ENCODE peak calls at places on chromosomes 13 and 19, in six cellular contexts. P, O, R, Y, B and D are unnamed samples.
A peak's percentile ranks its signal among the peaks of the same experiment; 100 is the strongest.

GRCh38 chr19:8224394-8225145 is 15.4 kb downstream of the CERS4 start:
- DNase-seq in P (no peak), O (peak; percentile 68), R (no peak), Y (no peak), B (no peak), D (no peak)

GRCh38 chr19:291561-292280 is 518 bp upstream of the PLPP2 start:
- DNase-seq in P (peak; percentile 55), O (no peak), R (no peak), Y (no peak), B (no peak), D (peak; percentile 34)

GRCh38 chr19:18399008-18399407 is 1.6 kb upstream of the LRRC25 start:
- DNase-seq in P (peak; percentile 60), O (no peak), R (no peak), Y (no peak), B (peak; percentile 87), D (peak; percentile 62)

GRCh38 chr13:52750713-52751112 is 11.1 kb upstream of the CNMD start:
- DNase-seq in P (no peak), O (no peak), R (no peak), Y (no peak), B (no peak), D (no peak)

GRCh38 chr13:27151798-27152599 is 19.6 kb downstream of the USP12 start:
- DNase-seq in P (no peak), O (no peak), R (no peak), Y (no peak), B (peak; percentile 29), D (no peak)

GRCh38 chr19:48755787-48756674 is 707 bp downstream of the FGF21 start:
- DNase-seq in P (no peak), O (no peak), R (no peak), Y (no peak), B (no peak), D (no peak)

GRCh38 chr13:93298741-93299140 is 72.1 kb downstream of the GPC6 start:
- DNase-seq in P (no peak), O (no peak), R (no peak), Y (no peak), B (peak; percentile 45), D (no peak)

GRCh38 chr13:66665991-66666390 is 564.1 kb downstream of the PCDH9 start:
- DNase-seq in P (no peak), O (peak; percentile 27), R (no peak), Y (no peak), B (peak; percentile 88), D (no peak)

GRCh38 chr19:5539431-5539833 is 28.3 kb downstream of the TINCR start:
- DNase-seq in P (no peak), O (no peak), R (no peak), Y (no peak), B (no peak), D (no peak)

GRCh38 chr13:109844396-109844795 is 58.0 kb upstream of the IRS2 start:
- DNase-seq in P (no peak), O (no peak), R (no peak), Y (no peak), B (peak; percentile 73), D (no peak)

GRCh38 chr13:50123515-50123861 is 108.2 kb downstream of the KCNRG start:
- DNase-seq in P (no peak), O (no peak), R (no peak), Y (no peak), B (no peak), D (no peak)

GRCh38 chr13:42594577-42595571 is 20.9 kb downstream of the TNFSF11 start:
- DNase-seq in P (peak; percentile 52), O (no peak), R (no peak), Y (no peak), B (peak; percentile 66), D (peak; percentile 55)

GRCh38 chr19:48319647-48320537 is 5.5 kb upstream of the EMP3 start:
- DNase-seq in P (peak; percentile 91), O (peak; percentile 82), R (peak; percentile 88), Y (peak; percentile 52), B (peak; percentile 75), D (peak; percentile 92)

GRCh38 chr13:65468628-65469027 is 1761.5 kb downstream of the PCDH9 start:
- DNase-seq in P (no peak), O (no peak), R (no peak), Y (no peak), B (peak; percentile 46), D (no peak)

GRCh38 chr13:60143775-60144174 is 20.0 kb downstream of the DIAPH3 start:
- DNase-seq in P (no peak), O (no peak), R (no peak), Y (no peak), B (no peak), D (no peak)

GRCh38 chr13:60146491-60146890 is 17.2 kb downstream of the DIAPH3 start:
- DNase-seq in P (no peak), O (no peak), R (no peak), Y (no peak), B (peak; percentile 49), D (no peak)

GRCh38 chr13:60148918-60149317 is 14.8 kb downstream of the DIAPH3 start:
- DNase-seq in P (no peak), O (no peak), R (no peak), Y (no peak), B (no peak), D (no peak)

GRCh38 chr13:60150538-60150937 is 13.2 kb downstream of the DIAPH3 start:
- DNase-seq in P (no peak), O (no peak), R (no peak), Y (no peak), B (no peak), D (no peak)

DNA sequence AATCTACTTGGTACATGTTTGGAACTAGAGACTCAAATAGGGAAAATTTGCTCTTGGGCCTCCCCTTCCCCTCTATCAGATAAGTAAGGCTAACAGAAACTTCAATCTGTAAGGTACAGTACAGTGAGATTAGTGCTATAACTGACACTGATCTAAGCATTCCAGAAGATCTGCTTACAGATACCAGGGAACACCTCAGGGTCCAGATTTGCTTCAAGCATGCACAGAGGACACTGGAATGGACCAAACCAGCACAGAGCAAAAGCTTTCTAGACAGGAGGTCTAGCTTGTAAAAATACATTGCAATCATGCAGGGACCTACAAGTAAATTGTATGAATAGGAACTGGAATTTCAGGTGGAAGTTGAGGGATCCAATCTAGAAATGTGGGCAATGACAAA is 16.4 kb downstream of the DIAPH3 start:
- DNase-seq in P (no peak), O (no peak), R (no peak), Y (no peak), B (no peak), D (no peak)
- TF ChIP-seq CTCF in P (no peak), O (no peak), R (no peak), Y (no peak), B (no peak), D (no peak)

DNA sequence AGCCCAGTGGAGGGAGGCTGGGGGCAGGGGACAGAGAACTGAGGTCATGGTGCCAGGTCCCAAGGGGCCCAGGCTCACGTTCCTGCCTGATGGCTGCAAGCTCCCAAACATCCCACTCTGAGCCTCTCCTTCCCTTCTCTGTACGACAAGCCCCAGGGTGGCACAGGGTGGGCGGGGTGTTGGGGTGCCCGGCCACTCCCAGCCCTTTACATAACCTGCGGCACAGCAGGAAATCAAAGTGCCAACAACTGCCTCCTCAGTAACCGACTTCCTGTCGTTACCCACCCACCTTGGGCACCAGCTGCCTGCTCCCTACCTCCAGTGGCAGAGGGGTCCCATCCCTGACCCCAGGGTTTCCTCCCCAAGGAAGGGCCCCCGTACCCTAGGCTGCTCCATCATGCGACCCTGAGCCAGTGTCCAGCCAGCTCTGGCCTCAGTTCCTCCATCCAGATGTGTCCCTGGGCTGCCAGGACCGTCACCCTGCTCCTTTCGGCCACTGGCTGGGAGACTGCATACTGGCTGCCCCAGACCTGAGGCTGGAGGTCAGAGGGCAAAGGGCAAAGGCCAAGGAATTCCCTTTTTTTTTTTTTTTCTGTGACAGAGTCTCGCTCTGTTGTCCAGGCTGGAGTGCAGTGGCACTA is 27.7 kb upstream of the NFIC start:
- DNase-seq in P (peak; percentile 89), O (no peak), R (peak; percentile 93), Y (no peak), B (no peak), D (peak; percentile 84)
- H3K27ac ChIP-seq in P (peak overlapping the region; percentile 97), O (no peak overlapping the region), R (peak overlapping the region; percentile 96), Y (peak overlapping the region; percentile 99), B (no peak overlapping the region), D (peak overlapping the region; percentile 72)

GRCh38 chr19:29964171-29964570 is 22.1 kb downstream of the URI1 start:
- DNase-seq in P (no peak), O (no peak), R (no peak), Y (no peak), B (peak; percentile 47), D (no peak)

GRCh38 chr19:29965529-29965928 is 23.5 kb downstream of the URI1 start:
- DNase-seq in P (no peak), O (no peak), R (no peak), Y (no peak), B (peak; percentile 88), D (no peak)

GRCh38 chr19:29967623-29968022 is 25.6 kb downstream of the URI1 start:
- DNase-seq in P (no peak), O (no peak), R (no peak), Y (no peak), B (peak; percentile 37), D (no peak)

GRCh38 chr19:29963576-29963975 is 21.5 kb downstream of the URI1 start:
- DNase-seq in P (no peak), O (no peak), R (no peak), Y (no peak), B (no peak), D (no peak)

DNA sequence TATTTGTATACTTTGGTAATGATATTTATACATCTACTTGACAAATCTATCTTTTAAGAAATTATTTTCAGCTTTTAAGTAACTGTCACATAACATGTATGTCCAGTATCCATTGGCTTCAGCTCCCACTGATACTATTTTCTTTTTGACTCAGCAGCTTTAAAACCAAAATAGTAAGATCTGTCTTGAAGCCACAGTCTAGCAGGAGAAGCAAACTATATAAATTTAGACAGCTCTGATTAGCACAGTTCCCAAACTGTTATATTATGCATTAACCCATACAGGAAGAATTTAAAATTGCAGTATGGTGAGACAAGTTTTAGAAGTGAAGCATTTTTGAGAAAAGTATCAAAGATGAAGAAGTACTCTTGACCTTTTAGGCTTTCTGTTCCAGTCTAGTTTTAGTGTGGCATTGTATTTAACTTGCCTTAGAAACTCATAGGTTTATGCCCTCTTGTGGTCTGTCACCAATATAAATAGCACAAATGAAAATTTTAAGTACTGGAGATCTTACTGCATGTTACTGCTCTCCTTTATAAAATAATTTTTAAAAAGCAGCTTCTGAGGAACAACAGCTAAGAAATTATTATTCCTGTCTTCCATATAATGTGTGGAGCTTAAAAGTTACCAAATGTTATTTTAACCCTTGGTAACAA is 24.7 kb downstream of the URI1 start:
- DNase-seq in P (no peak), O (no peak), R (no peak), Y (no peak), B (peak; percentile 34), D (no peak)
- TF ChIP-seq CTCF in P (no peak), O (no peak), R (no peak), Y (no peak), B (peak; percentile 23), D (no peak)

GRCh38 chr19:38265213-38265861 is 964 bp downstream of the SPINT2 start:
- DNase-seq in P (peak; percentile 63), O (no peak), R (no peak), Y (no peak), B (no peak), D (peak; percentile 68)

GRCh38 chr19:38266070-38266469 is 1.7 kb downstream of the SPINT2 start:
- DNase-seq in P (no peak), O (no peak), R (no peak), Y (no peak), B (no peak), D (peak; percentile 39)

GRCh38 chr19:38268539-38268938 is 4.2 kb downstream of the SPINT2 start:
- DNase-seq in P (no peak), O (no peak), R (no peak), Y (no peak), B (no peak), D (no peak)

GRCh38 chr19:38266981-38267597 is 2.7 kb downstream of the SPINT2 start:
- DNase-seq in P (peak; percentile 61), O (no peak), R (no peak), Y (no peak), B (peak; percentile 78), D (peak; percentile 70)

GRCh38 chr19:38267780-38268430 is 3.5 kb downstream of the SPINT2 start:
- DNase-seq in P (peak; percentile 51), O (no peak), R (no peak), Y (no peak), B (no peak), D (peak; percentile 72)
- H3K27ac ChIP-seq in P (peak overlapping the region; percentile 94), O (no peak overlapping the region), R (peak overlapping the region; percentile 49), Y (peak overlapping the region; percentile 99), B (no peak overlapping the region), D (peak overlapping the region; percentile 93)